ENCODE peak calls at places on chromosomes 6 and 20, in eight cellular contexts. H is ovary, Z is breast epithelium, Y is heart left ventricle, F is stomach, N is gastrocnemius medialis, S is tibial nerve, E is adrenal gland. K is an unnamed sample.

GRCh38 chr20:20668639-20669038 is 43.8 kb downstream of the RALGAPA2 start:
- DNase-seq in H (no peak), Z (no peak), Y (no peak), F (no peak), N (no peak), S (no peak), E (no peak), K (no peak)

GRCh38 chr20:45358282-45359068 is 4.5 kb upstream of the SYS1 start:
- DNase-seq in H (peak), Z (peak), Y (peak), F (peak), N (peak), S (peak), E (peak), K (peak)

GRCh38 chr6:84549912-84550311 is 214.5 kb downstream of the TBX18 start:
- DNase-seq in H (no peak), Z (no peak), Y (no peak), F (no peak), N (no peak), S (no peak), E (no peak), K (no peak)

GRCh38 chr20:34016736-34017135 is 23.0 kb downstream of the RALY start:
- DNase-seq in H (no peak), Z (no peak), Y (no peak), F (no peak), N (no peak), S (no peak), E (no peak), K (no peak)

GRCh38 chr6:125957845-125958244 is 1.3 kb downstream of the HINT3 start:
- DNase-seq in H (no peak), Z (no peak), Y (no peak), F (no peak), N (no peak), S (no peak), E (no peak), K (no peak)

GRCh38 chr6:14795451-14795850 is 450.4 kb upstream of the JARID2 start:
- DNase-seq in H (no peak), Z (no peak), Y (no peak), F (no peak), N (no peak), S (no peak), E (no peak), K (no peak)

GRCh38 chr6:15249371-15250019 is 3.6 kb downstream of the JARID2 start:
- DNase-seq in H (no peak), Z (no peak), Y (no peak), F (no peak), N (no peak), S (no peak), E (no peak), K (no peak)

GRCh38 chr20:61500791-61501321 is 248.8 kb downstream of the CDH4 start:
- DNase-seq in H (no peak), Z (no peak), Y (no peak), F (no peak), N (no peak), S (no peak), E (no peak), K (no peak)

GRCh38 chr6:139027620-139028182 is 844 bp upstream of the ABRACL start:
- DNase-seq in H (no peak), Z (no peak), Y (no peak), F (peak), N (no peak), S (no peak), E (no peak), K (no peak)

GRCh38 chr6:162620067-162620466 is 107.5 kb downstream of the PRKN start:
- DNase-seq in H (no peak), Z (no peak), Y (no peak), F (no peak), N (no peak), S (no peak), E (no peak), K (no peak)

GRCh38 chr6:167706313-167707109 is 120.2 kb upstream of the AFDN start:
- DNase-seq in H (no peak), Z (no peak), Y (no peak), F (no peak), N (no peak), S (no peak), E (no peak), K (no peak)

GRCh38 chr6:34697904-34698557 is 1.5 kb upstream of the ILRUN start:
- DNase-seq in H (no peak), Z (no peak), Y (no peak), F (no peak), N (no peak), S (no peak), E (no peak), K (no peak)

GRCh38 chr6:489001-489400 is 97.4 kb downstream of the IRF4 start:
- DNase-seq in H (no peak), Z (no peak), Y (no peak), F (no peak), N (no peak), S (no peak), E (no peak), K (no peak)

GRCh38 chr20:50855498-50856474 is 60.9 kb downstream of the BCAS4 start:
- DNase-seq in H (no peak), Z (peak), Y (no peak), F (peak), N (no peak), S (no peak), E (peak), K (no peak)

GRCh38 chr6:49676671-49677281 is 36.6 kb downstream of the CRISP2 start:
- DNase-seq in H (no peak), Z (no peak), Y (no peak), F (no peak), N (no peak), S (no peak), E (no peak), K (no peak)

GRCh38 chr6:89148016-89148750 is 2.3 kb downstream of the PM20D2 start:
- DNase-seq in H (peak), Z (no peak), Y (no peak), F (no peak), N (no peak), S (no peak), E (no peak), K (no peak)

GRCh38 chr20:5731753-5732366 is 18.3 kb upstream of the SHLD1 start:
- DNase-seq in H (no peak), Z (no peak), Y (peak), F (no peak), N (no peak), S (no peak), E (no peak), K (no peak)

GRCh38 chr20:4524792-4525191 is 196.9 kb upstream of the PRND start:
- DNase-seq in H (no peak), Z (no peak), Y (no peak), F (no peak), N (no peak), S (no peak), E (no peak), K (no peak)

GRCh38 chr6:42453649-42454427 is 2.1 kb upstream of the TRERF1 start:
- DNase-seq in H (peak), Z (peak), Y (peak), F (peak), N (no peak), S (no peak), E (peak), K (peak)

GRCh38 chr6:27019651-27020552 is 227.6 kb upstream of the PRSS16 start:
- DNase-seq in H (peak), Z (peak), Y (peak), F (peak), N (peak), S (peak), E (peak), K (peak)

GRCh38 chr20:14142171-14142570 is 146.9 kb downstream of the MACROD2 start:
- DNase-seq in H (peak), Z (no peak), Y (no peak), F (peak), N (no peak), S (no peak), E (peak), K (no peak)

GRCh38 chr6:163438940-163439335 is 24.4 kb downstream of the QKI start:
- DNase-seq in H (no peak), Z (no peak), Y (peak), F (peak), N (no peak), S (peak), E (peak), K (no peak)

GRCh38 chr6:15504581-15505350 is 158.1 kb downstream of the DTNBP1 start:
- DNase-seq in H (peak), Z (peak), Y (peak), F (peak), N (peak), S (peak), E (peak), K (peak)

DNA sequence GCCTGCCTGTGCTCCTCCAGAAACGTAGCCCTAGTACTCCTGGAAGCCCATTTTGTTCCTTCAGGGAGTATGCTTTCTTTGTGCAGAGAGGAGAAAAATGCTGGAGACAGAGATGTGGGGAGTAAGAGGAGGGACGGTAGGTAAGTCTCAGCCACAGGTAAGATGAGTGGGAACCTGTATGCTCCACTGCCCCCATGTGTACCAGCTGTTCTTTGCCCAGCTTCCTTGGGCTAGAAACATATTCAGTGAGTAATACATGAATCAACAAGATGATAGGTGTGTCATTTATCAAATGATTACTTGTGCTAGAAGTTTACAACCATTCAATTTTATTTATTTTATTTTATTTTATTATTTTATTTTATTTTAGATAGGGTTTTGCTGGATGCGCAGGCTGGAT is 13.6 kb upstream of the CEP85L start:
- DNase-seq in H (no peak), Z (no peak), Y (no peak), F (no peak), N (no peak), S (no peak), E (no peak), K (no peak)
- H3K4me3 ChIP-seq in H (peak), Z (peak), Y (peak), F (no peak), N (peak), S (no peak), E (no peak), K (no peak)

GRCh38 chr20:36624068-36624813 is 18.7 kb downstream of the RAB5IF start:
- DNase-seq in H (no peak), Z (no peak), Y (peak), F (peak), N (no peak), S (no peak), E (no peak), K (no peak)
- TF ChIP-seq POLR2A in H (no peak), Z (no peak), Y (no peak), F (no peak), N (no peak), S (no peak), E (no peak), K (no peak)

DNA sequence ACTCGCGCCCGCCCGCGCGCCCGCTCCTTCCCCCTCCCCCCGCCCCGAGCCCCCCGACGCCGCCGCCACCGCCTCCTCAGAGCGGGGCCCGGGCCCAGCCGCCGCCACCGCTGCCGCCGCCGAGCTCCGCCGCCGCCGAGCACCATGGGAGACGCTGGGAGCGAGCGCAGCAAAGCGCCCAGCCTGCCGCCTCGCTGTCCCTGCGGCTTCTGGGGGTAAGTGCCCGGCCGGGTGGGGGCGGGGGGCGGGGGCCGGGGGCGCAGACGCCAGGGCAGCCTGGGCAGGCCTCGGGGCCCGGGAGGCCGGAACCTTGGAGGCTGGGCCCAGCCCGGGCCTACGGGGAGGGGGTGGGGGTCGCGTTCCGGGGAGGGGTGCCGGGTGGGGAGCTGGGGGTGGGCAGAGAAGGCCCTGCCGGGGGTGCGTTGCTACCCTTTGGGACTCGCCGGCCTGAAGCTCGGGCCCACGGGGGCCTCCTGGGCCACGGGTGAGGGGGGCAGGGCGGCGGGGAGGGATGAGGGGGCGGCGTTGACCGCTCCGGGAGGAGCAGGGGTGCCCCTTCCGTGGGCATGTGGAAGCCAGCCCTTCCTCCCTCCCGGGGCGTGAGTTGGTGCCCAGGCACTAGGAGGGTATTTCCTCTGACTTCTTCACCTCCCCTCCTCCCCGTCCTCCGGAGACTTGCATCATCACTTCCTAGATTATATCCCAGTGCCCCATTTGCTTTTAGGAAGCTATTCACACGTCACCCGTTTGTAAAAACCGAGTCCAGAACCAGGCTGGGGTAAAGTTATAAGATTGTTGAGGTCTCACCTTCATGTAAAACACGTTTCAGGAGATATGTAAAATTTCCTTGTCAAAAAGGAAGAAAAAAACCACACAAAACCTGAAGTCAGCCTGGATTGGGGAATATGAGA is 530 bp downstream of the ZFAND3 start:
- DNase-seq in H (peak), Z (no peak), Y (peak), F (peak), N (peak), S (peak), E (peak), K (peak)
- H3K4me3 ChIP-seq in H (peak), Z (peak), Y (peak), F (peak), N (peak), S (peak), E (peak), K (peak)

DNA sequence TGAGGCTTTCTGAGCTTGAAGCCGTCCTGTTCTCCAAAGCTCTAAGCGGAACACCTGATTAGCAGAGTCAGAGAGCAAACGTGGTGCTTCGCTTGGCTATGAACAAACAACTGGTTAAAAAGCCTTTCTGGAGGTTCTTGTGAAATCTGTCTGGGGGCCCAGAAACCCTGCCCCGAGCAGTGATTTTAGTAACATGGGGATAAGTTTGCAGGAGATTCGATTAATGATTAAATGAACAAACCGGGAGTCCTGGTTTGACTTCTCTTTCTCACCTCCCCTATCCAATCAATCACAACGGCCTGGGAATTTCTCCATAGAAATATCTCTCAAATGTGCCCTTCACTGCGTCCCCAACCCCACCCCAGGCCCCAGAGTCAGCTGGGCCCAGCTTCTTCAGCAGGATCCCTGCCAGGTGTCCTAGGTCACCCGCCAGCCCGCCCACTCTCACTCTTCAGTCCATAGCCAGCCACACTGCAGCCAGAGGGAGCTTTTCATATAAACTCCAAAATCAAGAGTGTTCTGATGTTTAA is 43.6 kb downstream of the ZDHHC14 start:
- DNase-seq in H (no peak), Z (no peak), Y (no peak), F (no peak), N (no peak), S (no peak), E (no peak), K (no peak)
- TF ChIP-seq POLR2A in H (no peak), Z (no peak), Y (no peak), F (no peak), N (no peak), S (no peak), E (no peak), K (no peak)

DNA sequence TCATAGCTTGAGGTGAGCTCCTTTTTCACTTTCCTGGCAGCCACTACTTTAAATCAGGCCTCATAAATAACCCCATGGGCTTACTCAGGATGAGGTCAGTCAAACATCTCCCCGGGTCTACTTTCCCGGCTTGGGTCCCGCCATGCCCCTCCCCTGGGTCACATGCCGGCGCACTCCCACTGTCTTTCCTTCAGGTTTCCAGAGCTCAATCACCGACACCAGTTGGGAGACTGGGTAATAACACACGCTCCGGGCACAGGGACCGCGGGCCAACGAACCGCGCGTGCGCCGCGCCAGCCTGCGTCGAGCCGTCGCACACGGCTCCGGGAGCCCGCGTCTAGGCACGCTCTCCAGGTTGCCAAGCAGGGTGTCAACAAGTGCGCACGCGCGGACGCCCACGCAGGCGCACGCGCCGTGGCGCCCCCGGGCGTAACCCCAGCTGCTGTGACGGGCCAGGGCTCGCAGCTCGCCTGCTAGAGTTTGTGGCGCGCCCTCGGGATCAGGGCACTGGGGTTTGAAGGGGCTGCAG is 31.6 kb downstream of the TFAP2B start:
- DNase-seq in H (no peak), Z (peak), Y (no peak), F (no peak), N (no peak), S (no peak), E (no peak), K (no peak)
- H3K4me3 ChIP-seq in H (no peak), Z (peak), Y (no peak), F (peak), N (peak), S (peak), E (no peak), K (peak)

GRCh38 chr6:135324531-135324930 is 143.4 kb downstream of the MYB start:
- DNase-seq in H (no peak), Z (no peak), Y (no peak), F (no peak), N (no peak), S (no peak), E (no peak), K (no peak)

GRCh38 chr6:135323979-135324378 is 142.9 kb downstream of the MYB start:
- DNase-seq in H (no peak), Z (no peak), Y (no peak), F (no peak), N (no peak), S (no peak), E (no peak), K (no peak)

GRCh38 chr6:135322427-135323201 is 141.5 kb downstream of the MYB start:
- DNase-seq in H (no peak), Z (no peak), Y (no peak), F (no peak), N (no peak), S (no peak), E (no peak), K (no peak)

GRCh38 chr6:135321012-135321621 is 140.0 kb downstream of the MYB start:
- DNase-seq in H (no peak), Z (no peak), Y (no peak), F (no peak), N (no peak), S (no peak), E (peak), K (no peak)

DNA sequence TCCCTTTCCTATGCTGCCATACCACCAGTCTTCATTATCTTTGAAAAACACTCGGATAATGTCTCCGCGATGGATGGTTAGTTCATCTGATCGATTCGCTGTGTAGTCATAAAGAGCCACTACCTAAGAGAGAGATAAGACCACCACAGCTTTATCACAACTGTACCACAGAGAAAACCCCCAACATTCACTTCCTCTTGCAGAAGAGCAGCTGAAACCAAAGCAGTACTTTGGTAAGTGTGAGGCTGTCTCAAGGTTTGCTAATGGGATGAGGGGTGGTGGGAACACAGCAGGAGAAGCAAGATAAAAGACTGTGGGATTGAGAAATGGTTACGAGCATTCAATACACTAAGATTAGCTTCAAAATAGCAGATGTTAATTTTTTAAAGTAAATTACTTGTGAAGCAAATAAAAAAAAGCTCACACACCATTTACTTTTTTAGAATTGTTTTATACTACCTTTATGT is 142.1 kb downstream of the MYB start:
- DNase-seq in H (no peak), Z (no peak), Y (no peak), F (no peak), N (no peak), S (no peak), E (no peak), K (no peak)
- TF ChIP-seq POLR2A in H (no peak), Z (no peak), Y (no peak), F (no peak), N (no peak), S (no peak), E (no peak), K (no peak)